ENCODE peak calls at places on chromosomes 7 and 10, in five cellular contexts. P is mesendoderm, Q is trophoblast cell, V is H9, C is neuronal stem cell. Y is an unnamed sample.

GRCh38 chr10:31749981-31750850 is 178.4 kb downstream of the ARHGAP12 start:
- DNase-seq in P (no peak), Q (no peak), V (no peak), C (no peak), Y (no peak)

GRCh38 chr10:69217119-69217754 is 2.9 kb upstream of the HKDC1 start:
- DNase-seq in P (peak; percentile 92), Q (peak; percentile 79), V (no peak), C (no peak), Y (no peak)

GRCh38 chr10:91759581-91759986 is 38.6 kb upstream of the TNKS2 start:
- DNase-seq in P (peak; percentile 9), Q (no peak), V (no peak), C (no peak), Y (no peak)

GRCh38 chr10:43318456-43318855 is 51.6 kb upstream of the RASGEF1A start:
- DNase-seq in P (no peak), Q (no peak), V (no peak), C (no peak), Y (no peak)

GRCh38 chr7:151585744-151586424 is 66.2 kb upstream of the RHEB start:
- DNase-seq in P (no peak), Q (no peak), V (no peak), C (no peak), Y (no peak)

GRCh38 chr10:49609283-49610014 is 661 bp upstream of the SLC18A3 start:
- DNase-seq in P (no peak), Q (no peak), V (peak; percentile 70), C (no peak), Y (peak; percentile 83)

GRCh38 chr10:38008006-38008405 is 2.5 kb upstream of the ZNF33A start:
- DNase-seq in P (no peak), Q (peak; percentile 35), V (no peak), C (no peak), Y (no peak)

GRCh38 chr10:57663401-57663800 is 604.3 kb downstream of the IPMK start:
- DNase-seq in P (no peak), Q (no peak), V (no peak), C (no peak), Y (no peak)

GRCh38 chr7:128781126-128781525 is 5.5 kb upstream of the OPN1SW start:
- DNase-seq in P (peak; percentile 23), Q (no peak), V (no peak), C (no peak), Y (no peak)

GRCh38 chr10:89940076-89940475 is 238.7 kb downstream of the KIF20B start:
- DNase-seq in P (no peak), Q (no peak), V (no peak), C (no peak), Y (no peak)

GRCh38 chr7:57367171-57367570 is 82.8 kb upstream of the ZNF716 start:
- DNase-seq in P (no peak), Q (no peak), V (no peak), C (no peak), Y (no peak)

GRCh38 chr7:50782376-50783208 is at the start of gene GRB10:
- DNase-seq in P (peak; percentile 56), Q (peak; percentile 49), V (peak; percentile 72), C (peak; percentile 62), Y (no peak)

GRCh38 chr10:62779487-62780248 is 24.9 kb upstream of the ADO start:
- DNase-seq in P (no peak), Q (peak; percentile 25), V (no peak), C (no peak), Y (no peak)

GRCh38 chr7:37832194-37832593 is 16.2 kb upstream of the NME8 start:
- DNase-seq in P (no peak), Q (peak; percentile 19), V (no peak), C (no peak), Y (no peak)

GRCh38 chr7:127900735-127901685 is 130.2 kb downstream of the LRRC4 start:
- DNase-seq in P (peak; percentile 81), Q (no peak), V (peak; percentile 49), C (peak; percentile 18), Y (peak; percentile 52)

GRCh38 chr10:26448706-26449435 is 10.7 kb downstream of the APBB1IP start:
- DNase-seq in P (no peak), Q (no peak), V (no peak), C (no peak), Y (no peak)

DNA sequence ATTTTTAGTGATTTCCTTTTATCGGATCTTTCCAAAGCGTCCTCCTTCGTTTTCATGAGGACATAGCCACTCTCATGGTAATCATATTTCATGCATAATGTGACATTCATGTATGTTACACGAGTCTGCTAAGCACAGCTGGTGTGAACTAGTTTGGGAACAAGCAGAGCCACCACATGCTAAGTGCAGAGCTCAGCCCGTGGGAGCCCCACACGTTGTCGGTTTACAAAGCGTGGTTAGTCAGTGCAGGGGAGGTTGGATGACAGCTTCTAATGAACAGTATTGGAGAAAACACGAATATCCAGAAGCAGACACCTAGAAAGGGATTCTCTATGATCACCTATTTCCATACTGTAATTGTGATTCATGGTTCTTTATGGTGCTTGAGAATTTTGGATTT is 78.4 kb upstream of the GJD4 start:
- DNase-seq in P (no peak), Q (no peak), V (no peak), C (no peak), Y (no peak)
- H4K8ac ChIP-seq in P (no peak overlapping the region), Q (no peak overlapping the region), V (no peak overlapping the region), C (no peak overlapping the region), Y (no peak overlapping the region)

GRCh38 chr10:114427124-114427852 is 23.0 kb upstream of the AFAP1L2 start:
- DNase-seq in P (peak; percentile 39), Q (no peak), V (no peak), C (no peak), Y (no peak)
- H4K8ac ChIP-seq in P (no peak overlapping the region), Q (no peak overlapping the region), V (no peak overlapping the region), C (no peak overlapping the region), Y (no peak overlapping the region)

GRCh38 chr7:90407484-90407821 is 4.2 kb downstream of the CLDN12 start:
- DNase-seq in P (no peak), Q (no peak), V (no peak), C (no peak), Y (no peak)

GRCh38 chr7:90404777-90405176 is 1.5 kb downstream of the CLDN12 start:
- DNase-seq in P (no peak), Q (no peak), V (no peak), C (no peak), Y (no peak)

GRCh38 chr7:90402785-90403173 is 482 bp upstream of the CLDN12 start:
- DNase-seq in P (no peak), Q (no peak), V (no peak), C (no peak), Y (no peak)

GRCh38 chr7:90401989-90402388 is 1.3 kb upstream of the CLDN12 start:
- DNase-seq in P (peak; percentile 34), Q (no peak), V (no peak), C (no peak), Y (no peak)

DNA sequence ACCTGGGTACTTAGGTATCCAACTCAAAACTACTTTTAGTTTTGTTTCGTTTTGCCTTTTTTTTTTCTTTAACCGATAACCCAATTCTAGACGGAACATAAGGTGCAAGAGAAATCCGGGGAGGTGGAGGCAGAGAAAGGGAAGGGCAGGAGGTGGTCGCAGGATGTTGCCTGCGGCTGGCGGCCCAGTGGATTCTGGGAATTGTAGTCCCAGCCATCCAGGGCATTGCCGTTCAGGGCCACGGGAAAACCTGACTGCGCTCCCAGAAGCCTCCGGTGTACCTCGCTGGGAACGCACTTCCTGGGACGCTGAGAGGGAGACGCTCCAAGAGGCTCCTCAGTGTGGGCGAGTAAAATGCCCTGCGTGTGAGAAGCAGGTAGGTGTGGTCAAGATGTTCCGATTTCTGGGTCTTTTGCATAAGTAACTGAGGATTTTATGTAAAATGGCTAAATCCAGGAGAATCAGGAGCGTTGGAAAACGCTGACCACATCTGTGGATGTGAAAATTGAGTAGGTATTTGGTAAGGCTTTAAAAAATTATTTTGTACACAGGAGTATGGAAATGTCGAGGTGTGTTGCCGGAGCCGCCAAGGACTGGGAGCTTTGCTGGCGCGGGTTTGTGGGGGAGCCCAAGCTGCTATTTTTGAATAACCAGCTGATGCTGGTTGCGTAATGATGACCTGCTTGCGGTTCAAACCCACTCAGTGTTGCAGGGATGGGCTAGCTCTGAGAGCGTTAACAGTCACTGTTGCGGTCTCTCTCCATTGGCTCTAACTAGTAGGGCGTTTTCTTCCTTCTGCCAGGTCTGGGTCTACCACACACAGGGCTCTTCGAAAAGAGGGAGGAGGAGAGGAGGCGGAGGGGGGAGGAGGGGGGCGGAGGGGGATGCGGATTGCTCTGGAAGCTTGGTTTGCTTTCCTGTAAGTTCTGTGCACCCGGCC is at the start of gene CLDN12:
- DNase-seq in P (peak; percentile 97), Q (peak; percentile 87), V (peak; percentile 93), C (peak; percentile 69), Y (peak; percentile 83)
- H4K8ac ChIP-seq in P (no peak within 1 kb of the TSS), Q (peak within 1 kb of the TSS; percentile 85), V (no peak within 1 kb of the TSS), C (no peak within 1 kb of the TSS), Y (peak within 1 kb of the TSS; percentile 29)

GRCh38 chr10:4701016-4701415 is 125.0 kb upstream of the AKR1E2 start:
- DNase-seq in P (no peak), Q (no peak), V (no peak), C (no peak), Y (no peak)

GRCh38 chr10:4699950-4700730 is 125.9 kb upstream of the AKR1E2 start:
- DNase-seq in P (no peak), Q (no peak), V (no peak), C (no peak), Y (no peak)

GRCh38 chr10:4708123-4708759 is 117.8 kb upstream of the AKR1E2 start:
- DNase-seq in P (peak; percentile 66), Q (no peak), V (peak; percentile 79), C (no peak), Y (peak; percentile 25)

GRCh38 chr10:4704034-4704545 is 121.9 kb upstream of the AKR1E2 start:
- DNase-seq in P (no peak), Q (no peak), V (no peak), C (no peak), Y (no peak)
- H4K8ac ChIP-seq in P (no peak overlapping the region), Q (no peak overlapping the region), V (no peak overlapping the region), C (no peak overlapping the region), Y (no peak overlapping the region)

Y was measured in H1.